ENCODE peak calls at places on chromosomes 3 and 15, in six cellular contexts. J, R, L, Z, G and U are unnamed samples.
A peak's percentile ranks its signal among the peaks of the same experiment; 100 is the strongest.

GRCh38 chr3:53823026-53823955 is 22.9 kb downstream of the CHDH start:
- DNase-seq in G (no peak), L (no peak), R (no peak), Z (peak; percentile 47), J (peak; percentile 66), U (peak; percentile 63)

GRCh38 chr3:31567036-31567435 is 34.3 kb downstream of the STT3B start:
- DNase-seq in J (no peak), L (peak; percentile 70), Z (no peak), G (peak; percentile 44), R (no peak), U (no peak)

GRCh38 chr15:34318277-34319079 is 19.1 kb downstream of the SLC12A6 start:
- DNase-seq in G (peak; percentile 23), J (no peak), L (peak; percentile 78), Z (peak; percentile 82), R (peak; percentile 63), U (no peak)

GRCh38 chr3:126109146-126109859 is 25.4 kb upstream of the SLC41A3 start:
- DNase-seq in R (no peak), L (no peak), G (no peak), Z (peak; percentile 52), J (peak; percentile 67), U (peak; percentile 45)

GRCh38 chr15:25711164-25711563 is 152.0 kb downstream of the ATP10A start:
- DNase-seq in G (no peak), L (no peak), Z (peak; percentile 40), R (no peak), J (peak; percentile 41), U (no peak)

GRCh38 chr3:127275287-127275781 is 12.5 kb downstream of the PRR20G start:
- DNase-seq in Z (no peak), G (no peak), L (no peak), R (peak; percentile 90), J (no peak), U (no peak)

GRCh38 chr3:123778991-123779622 is 105.0 kb downstream of the MYLK start:
- DNase-seq in L (no peak), J (no peak), R (no peak), Z (no peak), G (no peak), U (no peak)

GRCh38 chr3:141929341-141929995 is 53.0 kb downstream of the ATP1B3 start:
- DNase-seq in R (no peak), J (no peak), L (no peak), G (no peak), Z (peak; percentile 25), U (no peak)

GRCh38 chr3:68876112-68876713 is 56.1 kb downstream of the TAFA4 start:
- DNase-seq in G (peak; percentile 66), L (peak; percentile 67), J (no peak), R (no peak), Z (no peak), U (no peak)

GRCh38 chr3:111338059-111338698 is 203.8 kb upstream of the CD96 start:
- DNase-seq in L (peak; percentile 88), R (no peak), J (no peak), Z (no peak), G (peak; percentile 28), U (no peak)

GRCh38 chr3:113532698-113533533 is 561 bp downstream of the SIDT1 start:
- DNase-seq in R (no peak), G (peak; percentile 67), J (peak; percentile 87), Z (no peak), L (peak; percentile 26), U (no peak)

GRCh38 chr15:101201411-101202174 is 50.3 kb downstream of the CHSY1 start:
- DNase-seq in R (peak; percentile 66), J (peak; percentile 84), G (no peak), L (peak; percentile 97), Z (peak; percentile 96), U (peak; percentile 97)

GRCh38 chr3:144129536-144130214 is 158.1 kb downstream of the DIPK2A start:
- DNase-seq in Z (no peak), J (no peak), L (no peak), R (no peak), G (no peak), U (no peak)

GRCh38 chr3:2929574-2929973 is 180.6 kb downstream of the IL5RA start:
- DNase-seq in G (no peak), J (no peak), L (no peak), R (no peak), Z (no peak), U (no peak)

GRCh38 chr15:74882528-74882927 is 7.3 kb upstream of the MPI start:
- DNase-seq in R (no peak), G (no peak), Z (no peak), J (no peak), L (peak; percentile 25), U (no peak)

GRCh38 chr15:63610209-63610841 is 13.1 kb downstream of the FBXL22 start:
- DNase-seq in J (no peak), Z (peak; percentile 90), R (peak; percentile 60), L (peak; percentile 91), G (peak; percentile 88), U (no peak)

GRCh38 chr15:63608989-63609388 is 11.8 kb downstream of the FBXL22 start:
- DNase-seq in J (no peak), Z (no peak), G (no peak), L (no peak), R (no peak), U (no peak)

GRCh38 chr15:63612300-63612699 is 15.1 kb downstream of the FBXL22 start:
- DNase-seq in R (no peak), L (no peak), G (no peak), Z (no peak), J (no peak), U (no peak)

GRCh38 chr15:63609448-63609847 is 12.3 kb downstream of the FBXL22 start:
- DNase-seq in G (no peak), Z (no peak), R (no peak), J (no peak), L (no peak), U (no peak)

GRCh38 chr15:63611217-63611616 is 14.0 kb downstream of the FBXL22 start:
- DNase-seq in G (no peak), L (no peak), R (no peak), Z (no peak), J (no peak), U (no peak)
- H3K27ac ChIP-seq in G (no peak overlapping the region), L (no peak overlapping the region), R (peak overlapping the region; percentile 76), Z (peak overlapping the region; percentile 82), J (peak overlapping the region; percentile 80), U (peak overlapping the region; percentile 39)

GRCh38 chr3:196793224-196793623 is 53.6 kb downstream of the PAK2 start:
- DNase-seq in R (no peak), Z (no peak), G (no peak), J (no peak), L (peak; percentile 98), U (no peak)

GRCh38 chr3:196792771-196793170 is 53.1 kb downstream of the PAK2 start:
- DNase-seq in Z (no peak), L (peak; percentile 75), J (no peak), G (no peak), R (no peak), U (no peak)

GRCh38 chr3:196796317-196796716 is 56.7 kb downstream of the PAK2 start:
- DNase-seq in Z (no peak), L (no peak), R (no peak), G (no peak), J (no peak), U (no peak)

GRCh38 chr3:196790636-196791035 is 51.0 kb downstream of the PAK2 start:
- DNase-seq in J (no peak), L (no peak), Z (no peak), G (no peak), R (no peak), U (no peak)

DNA sequence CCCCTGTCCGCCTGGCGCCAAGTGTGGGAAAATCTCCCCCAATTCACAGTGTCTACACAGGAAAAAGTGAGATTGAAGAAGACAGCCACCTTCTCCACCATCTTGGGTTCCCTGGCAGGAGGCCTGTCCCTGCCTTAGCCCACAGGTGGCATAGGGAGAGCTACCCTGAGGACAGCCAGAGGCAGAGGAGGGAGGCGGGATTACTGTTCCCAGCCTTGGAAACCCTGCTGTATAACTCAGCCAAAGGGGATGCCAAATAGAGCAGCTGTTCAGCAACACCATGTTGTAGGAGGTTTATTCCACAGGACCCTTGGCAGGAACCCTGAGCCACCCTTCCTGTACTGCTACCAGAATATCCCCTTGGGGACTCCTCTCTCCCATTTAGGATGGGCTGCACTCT is 54.8 kb downstream of the PAK2 start:
- DNase-seq in G (no peak), R (no peak), Z (no peak), J (no peak), L (no peak), U (no peak)
- H3K27ac ChIP-seq in G (no peak overlapping the region), R (no peak overlapping the region), Z (no peak overlapping the region), J (no peak overlapping the region), L (no peak overlapping the region), U (no peak overlapping the region)

GRCh38 chr3:25456723-25457122 is 28.7 kb downstream of the RARB start:
- DNase-seq in R (no peak), Z (no peak), L (no peak), J (no peak), G (no peak), U (no peak)

GRCh38 chr3:25458420-25458814 is 30.4 kb downstream of the RARB start:
- DNase-seq in Z (no peak), L (no peak), R (no peak), J (no peak), G (no peak), U (no peak)

GRCh38 chr3:25460751-25461150 is 32.7 kb downstream of the RARB start:
- DNase-seq in L (no peak), R (no peak), J (no peak), G (no peak), Z (no peak), U (no peak)

GRCh38 chr3:25455316-25456232 is 27.5 kb downstream of the RARB start:
- DNase-seq in R (no peak), G (no peak), L (no peak), J (no peak), Z (peak; percentile 79), U (no peak)

GRCh38 chr3:25457642-25458419 is 29.8 kb downstream of the RARB start:
- DNase-seq in Z (no peak), G (no peak), R (no peak), J (no peak), L (no peak), U (no peak)
- H3K27ac ChIP-seq in Z (peak overlapping the region; percentile 79), G (no peak overlapping the region), R (peak overlapping the region; percentile 59), J (no peak overlapping the region), L (no peak overlapping the region), U (peak overlapping the region; percentile 76)

GRCh38 chr15:70902105-70902504 is 9.5 kb downstream of the LRRC49 start:
- DNase-seq in Z (no peak), J (no peak), L (peak; percentile 94), G (no peak), R (no peak), U (no peak)
- H3K27ac ChIP-seq in Z (no peak overlapping the region), J (no peak overlapping the region), L (peak overlapping the region; percentile 35), G (no peak overlapping the region), R (no peak overlapping the region), U (no peak overlapping the region)

GRCh38 chr15:85472349-85472748 is 91.9 kb downstream of the AKAP13 start:
- DNase-seq in J (no peak), R (no peak), G (no peak), Z (no peak), L (no peak), U (no peak)
- H3K27ac ChIP-seq in J (no peak overlapping the region), R (no peak overlapping the region), G (peak overlapping the region; percentile 92), Z (no peak overlapping the region), L (no peak overlapping the region), U (no peak overlapping the region)